ENCODE peak calls at places on chromosomes 16 and 17, in nine cellular contexts. Q is neural crest cell; V is foreskin fibroblast; Y is fibroblast of the aortic adventitia; T is Peyer's patch; O is mammary epithelial cell; J is activated CD8-positive, alpha-beta T cell treated with anti-CD3 and anti-CD28 coated beads for 36 hours; M is dorsolateral prefrontal cortex; P is CD4-positive, alpha-beta T cell. G is an unnamed sample.

GRCh38 chr16:70715113-70715711 is 29.4 kb upstream of the MTSS2 start:
- DNase-seq in Q (no peak), V (peak), Y (peak), T (no peak), O (peak), J (no peak), M (no peak), P (no peak), G (peak)

GRCh38 chr17:29107933-29108805 is 65.2 kb downstream of the PIPOX start:
- DNase-seq in Q (no peak), V (no peak), Y (no peak), T (no peak), O (no peak), J (no peak), M (no peak), P (no peak), G (no peak)

GRCh38 chr17:67801626-67802175 is 23.6 kb upstream of the BPTF start:
- DNase-seq in Q (no peak), V (no peak), Y (no peak), T (no peak), O (peak), J (no peak), M (no peak), P (no peak), G (no peak)

GRCh38 chr16:30722443-30722842 is 23.5 kb downstream of the SRCAP start:
- DNase-seq in Q (no peak), V (no peak), Y (no peak), T (peak), O (no peak), J (no peak), M (no peak), P (no peak), G (no peak)

GRCh38 chr17:58303981-58304734 is 23.4 kb upstream of the MPO start:
- DNase-seq in Q (peak), V (peak), Y (peak), T (peak), O (peak), J (peak), M (no peak), P (peak), G (peak)

GRCh38 chr16:77220427-77220826 is 21.2 kb downstream of the SYCE1L start:
- DNase-seq in Q (no peak), V (no peak), Y (no peak), T (no peak), O (no peak), J (no peak), M (no peak), P (no peak), G (no peak)

GRCh38 chr17:44216173-44216572 is 3.3 kb downstream of the UBTF start:
- DNase-seq in Q (no peak), V (no peak), Y (no peak), T (peak), O (no peak), J (peak), M (no peak), P (peak), G (no peak)

GRCh38 chr16:28263305-28263704 is 29.0 kb upstream of the SBK1 start:
- DNase-seq in Q (no peak), V (no peak), Y (no peak), T (no peak), O (no peak), J (no peak), M (no peak), P (no peak), G (no peak)

GRCh38 chr16:68644303-68644702 is 807 bp upstream of the CDH3 start:
- DNase-seq in Q (no peak), V (no peak), Y (no peak), T (no peak), O (peak), J (no peak), M (no peak), P (no peak), G (no peak)

GRCh38 chr16:89476811-89477261 is 13.5 kb downstream of the ANKRD11 start:
- DNase-seq in Q (no peak), V (no peak), Y (no peak), T (no peak), O (no peak), J (no peak), M (no peak), P (no peak), G (no peak)

DNA sequence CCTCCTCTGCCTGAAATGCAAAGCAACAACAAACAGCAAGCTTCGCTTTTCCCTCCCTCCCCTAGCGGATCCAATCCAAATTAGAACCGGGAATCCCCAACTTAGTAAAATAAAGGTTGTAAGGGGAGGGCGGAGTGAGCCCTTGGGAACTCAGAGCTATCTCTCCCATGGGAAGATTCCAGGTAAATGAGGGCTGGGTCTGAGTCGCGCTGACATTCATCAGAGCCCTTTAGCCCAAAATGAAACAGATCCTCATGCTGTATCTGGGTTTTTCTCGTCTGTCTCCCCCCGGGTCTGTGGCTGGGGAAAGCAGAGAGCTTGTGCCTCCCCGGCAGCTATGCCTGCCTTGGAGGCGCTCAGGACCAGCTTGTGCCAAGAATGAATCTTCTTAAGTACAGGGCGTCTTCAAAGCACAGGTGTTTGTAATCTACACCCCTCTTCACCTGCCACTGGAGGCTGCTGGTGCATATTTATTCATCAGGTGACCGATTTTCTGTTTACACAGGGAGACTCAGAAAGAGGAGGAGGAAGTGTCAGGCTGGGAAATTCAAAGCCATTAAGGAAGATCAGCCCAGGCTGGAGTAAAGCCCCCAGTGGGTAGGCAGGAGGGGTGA is 55.0 kb upstream of the GSE1 start:
- DNase-seq in Q (no peak), V (no peak), Y (no peak), T (peak), O (peak), J (no peak), M (no peak), P (no peak), G (no peak)
- TF ChIP-seq CTCF in Q (no peak), V (no peak), Y (peak), T (peak), O (no peak), J (no peak), M (no peak), P (no peak), G (no peak)

GRCh38 chr16:52553322-52553721 is 6.4 kb upstream of the TOX3 start:
- DNase-seq in Q (no peak), V (no peak), Y (no peak), T (no peak), O (no peak), J (no peak), M (no peak), P (no peak), G (no peak)
- TF ChIP-seq CTCF in Q (peak), V (no peak), Y (no peak), T (peak), O (no peak), J (no peak), M (no peak), P (no peak), G (peak)

GRCh38 chr17:82879241-82879640 is 39.4 kb upstream of the ZNF750 start:
- DNase-seq in Q (no peak), V (no peak), Y (no peak), T (no peak), O (no peak), J (no peak), M (no peak), P (no peak), G (no peak)

GRCh38 chr17:82878545-82878944 is 38.7 kb upstream of the ZNF750 start:
- DNase-seq in Q (no peak), V (no peak), Y (no peak), T (no peak), O (no peak), J (no peak), M (no peak), P (no peak), G (no peak)

GRCh38 chr17:82875418-82875856 is 35.6 kb upstream of the ZNF750 start:
- DNase-seq in Q (no peak), V (no peak), Y (no peak), T (no peak), O (peak), J (no peak), M (no peak), P (no peak), G (no peak)

GRCh38 chr17:82876149-82876548 is 36.3 kb upstream of the ZNF750 start:
- DNase-seq in Q (no peak), V (no peak), Y (peak), T (no peak), O (peak), J (no peak), M (no peak), P (no peak), G (no peak)

DNA sequence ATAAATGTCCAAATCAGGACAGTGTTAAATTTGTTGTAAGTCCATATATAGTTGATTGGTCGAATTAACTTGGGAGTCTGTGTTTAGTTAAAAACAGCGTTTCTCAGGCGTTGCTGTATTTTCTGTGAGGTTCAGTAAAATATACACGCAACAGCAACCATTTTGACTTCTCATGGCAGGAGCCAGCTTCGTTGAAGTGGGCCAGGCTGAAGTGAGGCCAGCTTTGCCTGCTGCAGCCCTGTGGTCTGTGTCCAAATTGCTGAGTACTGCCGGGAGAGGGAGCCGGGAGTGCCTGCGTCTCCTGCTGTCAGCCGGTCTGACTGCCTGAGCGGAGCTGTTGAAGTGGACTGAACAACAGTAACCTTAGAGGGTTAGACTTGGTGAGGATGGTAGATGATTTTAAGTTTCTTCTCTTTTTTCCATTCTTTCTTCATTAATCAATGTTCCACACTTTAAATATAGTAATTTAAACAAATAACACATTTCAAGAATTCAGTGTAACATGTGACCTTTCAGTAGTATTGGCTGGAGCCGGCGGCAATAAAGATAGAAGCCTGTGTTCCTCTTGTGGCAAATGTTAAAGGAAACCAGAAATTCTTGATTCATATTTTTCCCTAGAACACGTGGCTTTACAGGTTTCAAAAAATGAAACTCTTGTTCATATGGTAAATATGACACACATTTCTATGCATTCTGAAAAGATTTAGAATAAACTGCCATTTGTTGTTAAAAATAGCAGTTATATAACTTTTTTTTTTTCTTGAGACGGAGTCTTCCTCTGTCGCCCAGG is 37.0 kb upstream of the ZNF750 start:
- DNase-seq in Q (peak), V (peak), Y (peak), T (peak), O (peak), J (no peak), M (peak), P (no peak), G (peak)
- TF ChIP-seq CTCF in Q (peak), V (peak), Y (peak), T (peak), O (peak), J (no peak), M (peak), P (no peak), G (peak)

DNA sequence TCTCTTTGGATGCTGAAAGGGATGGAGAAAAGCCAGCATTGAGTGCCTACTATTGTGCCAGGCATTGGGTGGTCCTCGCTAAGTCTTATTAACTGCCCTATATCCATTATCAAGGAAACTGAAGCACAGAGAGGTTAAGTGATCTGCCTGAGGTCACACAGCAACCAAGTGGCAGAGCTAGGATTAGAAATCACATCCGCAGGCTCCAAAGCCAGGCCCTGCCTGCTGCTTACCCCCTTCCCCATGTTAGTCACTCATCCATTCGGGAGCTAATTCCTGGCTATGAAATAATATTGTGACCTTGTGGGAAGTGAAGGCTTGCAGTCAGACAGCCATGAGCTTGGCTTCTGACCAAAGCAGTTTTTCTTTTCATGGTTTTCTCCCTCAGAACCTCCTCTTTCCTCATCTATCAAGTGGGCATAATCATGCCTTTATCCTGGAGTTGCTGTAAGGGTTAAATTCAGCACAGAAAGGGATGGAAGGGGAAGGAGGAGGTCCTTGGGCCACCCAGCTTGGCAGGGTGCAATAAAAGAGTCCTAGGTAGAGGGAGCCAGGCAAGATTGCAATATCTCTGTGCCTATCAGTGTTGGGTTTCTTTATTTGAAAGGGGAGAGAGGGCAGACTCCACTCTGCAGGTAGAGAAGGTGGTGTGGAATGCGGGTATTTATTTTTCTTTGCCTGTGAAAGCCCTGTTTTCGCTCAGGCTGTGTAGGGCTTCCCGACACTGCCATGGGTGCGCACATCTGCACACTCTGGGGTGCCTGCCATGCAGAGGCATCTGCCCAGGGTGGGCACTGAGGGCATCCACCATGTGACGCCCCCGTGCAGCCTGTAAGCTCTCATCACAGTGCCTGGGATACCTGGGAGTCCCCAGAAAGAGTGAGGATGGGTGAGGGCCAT is 11.3 kb downstream of the RAI1 start:
- DNase-seq in Q (no peak), V (no peak), Y (no peak), T (no peak), O (no peak), J (no peak), M (no peak), P (no peak), G (no peak)
- TF ChIP-seq CTCF in Q (no peak), V (no peak), Y (no peak), T (no peak), O (no peak), J (no peak), M (no peak), P (no peak), G (no peak)

G was measured in HFFc6.